ENCODE peak calls at places on chromosomes 4 and X, in seven cellular contexts. Z, G, Y, N, S, D and B are unnamed samples. For H3K4me1, the result is how much of the 10 kb centered on the place peaks cover.

GRCh38 chr4:25155957-25156356 is 4.3 kb downstream of the SEPSECS start:
- DNase-seq in Z (no peak), G (no peak), Y (no peak), N (peak), S (no peak), D (no peak), B (no peak)

GRCh38 chr4:57023104-57023503 is 44.4 kb downstream of the POLR2B start:
- DNase-seq in Z (no peak), G (no peak), Y (no peak), N (peak), S (no peak), D (peak), B (peak)

GRCh38 chr4:181194096-181194495 is 1049.1 kb upstream of the TENM3 start:
- DNase-seq in Z (no peak), G (no peak), Y (no peak), N (no peak), S (no peak), D (peak), B (no peak)

GRCh38 chr4:64784125-64784524 is 374.9 kb upstream of the TECRL start:
- DNase-seq in Z (no peak), G (no peak), Y (no peak), N (peak), S (no peak), D (no peak), B (no peak)

GRCh38 chr4:123102897-123103489 is 180.6 kb upstream of the NUDT6 start:
- DNase-seq in Z (no peak), G (no peak), Y (no peak), N (peak), S (no peak), D (peak), B (peak)

GRCh38 chrX:53223955-53224859 is 800 bp downstream of the KDM5C start:
- DNase-seq in Z (peak), G (no peak), Y (no peak), N (peak), S (no peak), D (peak), B (peak)

GRCh38 chr4:178602833-178603232 is 1160.6 kb upstream of the AGA start:
- DNase-seq in Z (no peak), G (no peak), Y (no peak), N (no peak), S (no peak), D (no peak), B (no peak)

GRCh38 chr4:84497220-84497834 is 1.8 kb downstream of the NKX6-1 start:
- DNase-seq in Z (no peak), G (no peak), Y (no peak), N (peak), S (peak), D (peak), B (peak)

GRCh38 chr4:34371676-34372075 is 1872.6 kb downstream of the ARAP2 start:
- DNase-seq in Z (no peak), G (no peak), Y (no peak), N (no peak), S (no peak), D (no peak), B (no peak)
- H3K4me1 ChIP-seq in Z (under half), G (under half), Y (under half), N (under half), S (under half), D (under half), B (under half)

DNA sequence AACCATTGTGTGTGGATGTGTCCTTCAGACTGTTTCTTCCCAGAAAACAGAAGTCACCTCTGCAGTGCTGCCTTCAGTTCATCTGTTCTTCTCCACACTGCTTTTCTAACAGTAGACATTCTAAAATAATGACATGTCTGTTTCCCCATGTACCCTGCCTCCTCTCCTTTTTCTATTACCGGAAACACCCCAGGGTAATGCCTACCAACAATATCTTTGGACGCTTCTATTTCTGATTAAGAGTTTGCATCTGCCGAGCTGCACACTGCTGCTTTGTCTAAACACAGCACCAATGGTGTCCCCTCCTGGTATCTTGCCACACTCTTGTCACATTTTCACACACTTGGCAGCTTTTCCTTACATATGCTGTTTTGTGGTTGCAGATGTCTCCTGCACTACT is 288.8 kb downstream of the GRIA2 start:
- DNase-seq in Z (no peak), G (no peak), Y (no peak), N (no peak), S (no peak), D (no peak), B (no peak)
- H3K27ac ChIP-seq in Z (no peak), G (no peak), Y (no peak), N (no peak), S (no peak), D (no peak), B (no peak)

DNA sequence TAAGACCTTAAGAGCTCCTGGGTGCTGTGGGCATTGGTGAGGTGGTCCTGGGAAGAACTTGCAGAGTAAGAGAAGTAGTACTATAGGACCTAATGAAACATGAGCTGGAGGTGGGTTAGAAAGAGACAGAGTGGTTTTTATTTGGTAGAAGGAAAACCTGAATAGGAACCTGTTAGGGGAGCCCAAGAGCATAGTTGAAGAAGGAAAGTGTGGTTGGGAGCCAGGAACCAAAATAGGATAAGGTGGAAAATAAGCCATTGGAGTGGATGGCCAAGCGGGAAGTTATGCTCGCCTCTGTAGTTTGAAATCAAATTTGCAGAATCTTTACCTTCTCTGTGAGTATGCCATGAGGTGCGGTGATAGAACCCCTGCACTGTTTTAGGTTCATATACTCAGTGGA is 26.7 kb downstream of the GAB1 start:
- DNase-seq in Z (no peak), G (no peak), Y (no peak), N (no peak), S (no peak), D (no peak), B (no peak)
- H3K4me1 ChIP-seq in Z (under half), G (under half), Y (under half), N (under half), S (under half), D (under half), B (under half)

GRCh38 chr4:169268951-169269781 is 1.6 kb downstream of the SH3RF1 start:
- DNase-seq in Z (peak), G (no peak), Y (no peak), N (peak), S (no peak), D (peak), B (peak)

GRCh38 chr4:169266081-169266480 is 4.7 kb downstream of the SH3RF1 start:
- DNase-seq in Z (no peak), G (no peak), Y (no peak), N (no peak), S (no peak), D (no peak), B (no peak)

GRCh38 chr4:169263791-169264392 is 6.9 kb downstream of the SH3RF1 start:
- DNase-seq in Z (peak), G (no peak), Y (no peak), N (no peak), S (no peak), D (no peak), B (no peak)

GRCh38 chr4:169267070-169267469 is 3.7 kb downstream of the SH3RF1 start:
- DNase-seq in Z (no peak), G (no peak), Y (no peak), N (no peak), S (no peak), D (no peak), B (no peak)

DNA sequence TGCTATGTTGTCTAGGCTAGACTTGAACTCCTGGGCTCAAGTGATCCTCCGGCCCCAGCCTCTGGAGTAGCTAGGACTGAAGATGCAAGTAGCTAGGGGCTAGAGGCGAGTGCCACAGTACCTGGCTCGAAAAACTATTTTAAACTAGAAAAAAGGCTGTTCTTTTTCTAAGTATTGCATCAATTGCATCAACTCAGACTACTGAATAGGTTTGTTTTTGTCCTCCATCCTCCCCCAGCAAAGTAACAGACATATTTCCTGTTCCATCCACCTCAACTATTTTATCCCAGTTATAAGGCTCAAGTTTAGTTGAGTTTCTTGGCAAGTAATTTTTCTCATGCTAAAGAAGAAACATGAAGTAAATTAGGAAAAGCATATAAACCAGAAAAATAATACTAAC is 4.1 kb downstream of the SH3RF1 start:
- DNase-seq in Z (no peak), G (no peak), Y (no peak), N (peak), S (no peak), D (no peak), B (no peak)
- H3K27ac ChIP-seq in Z (no peak), G (no peak), Y (no peak), N (peak), S (no peak), D (no peak), B (peak)

DNA sequence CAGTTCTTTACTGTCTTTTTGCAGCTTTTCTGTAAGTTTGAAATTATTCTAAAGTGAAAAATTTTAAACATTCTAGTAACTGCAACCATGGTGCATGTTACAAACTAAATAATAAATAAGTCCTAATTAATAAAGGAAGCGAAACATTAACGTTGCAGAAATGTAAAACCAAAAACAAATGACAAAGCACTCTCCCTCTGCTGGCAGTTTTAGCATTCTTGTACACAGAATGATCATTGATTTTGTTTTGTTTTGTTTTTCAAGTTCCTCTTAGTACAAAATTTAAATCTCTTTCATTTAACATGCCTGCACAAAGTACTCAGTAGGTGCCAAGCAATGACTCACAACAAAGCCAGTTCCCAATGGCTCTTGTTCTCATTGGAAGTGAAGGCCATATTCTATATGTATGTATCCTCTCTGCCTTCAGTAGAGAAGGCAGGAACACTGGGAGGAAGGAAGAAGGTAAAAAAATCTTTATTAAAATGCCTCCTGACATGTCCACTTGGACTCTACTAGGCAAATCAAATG is 13.7 kb upstream of the TMSB4X start:
- DNase-seq in Z (no peak), G (no peak), Y (no peak), N (peak), S (no peak), D (no peak), B (no peak)
- H3K4me1 ChIP-seq in Z (under half), G (half or more), Y (under half), N (under half), S (under half), D (under half), B (under half)

DNA sequence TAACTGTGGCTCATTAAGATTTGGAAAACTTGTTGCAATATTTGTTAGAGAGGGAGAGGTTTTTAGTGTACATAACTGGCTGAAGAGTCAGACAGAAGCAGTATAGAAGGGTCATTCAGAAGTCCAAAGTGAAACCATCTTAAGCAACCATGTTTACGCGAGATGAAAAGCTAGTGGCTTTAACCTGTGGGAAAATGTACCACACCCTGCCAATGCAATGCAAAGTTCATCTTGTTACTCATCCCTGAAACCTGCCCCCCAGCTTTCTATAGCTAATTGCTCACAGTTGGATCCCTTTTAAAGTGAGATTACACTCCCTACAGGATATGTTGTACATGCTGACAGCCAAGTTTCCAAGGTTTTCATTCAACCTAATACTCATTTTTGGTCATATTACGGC is 96.7 kb upstream of the RAPGEF2 start:
- DNase-seq in Z (peak), G (no peak), Y (no peak), N (peak), S (no peak), D (peak), B (no peak)
- H3K27ac ChIP-seq in Z (peak), G (no peak), Y (no peak), N (no peak), S (no peak), D (no peak), B (no peak)

GRCh38 chrX:88660836-88661235 is 86.2 kb upstream of the CPXCR1 start:
- DNase-seq in Z (no peak), G (no peak), Y (no peak), N (no peak), S (no peak), D (no peak), B (no peak)
- H3K4me1 ChIP-seq in Z (under half), G (under half), Y (under half), N (under half), S (under half), D (under half), B (under half)

GRCh38 chr4:2914220-2915126 is 48.7 kb downstream of the NOP14 start:
- DNase-seq in Z (no peak), G (no peak), Y (no peak), N (no peak), S (no peak), D (no peak), B (peak)
- H3K27ac ChIP-seq in Z (no peak), G (no peak), Y (no peak), N (no peak), S (no peak), D (no peak), B (no peak)